ENCODE peak calls at places on chromosome 5, in four cellular contexts. One of them, this sample, is unnamed.

GRCh38 chr5:114176356-114176755 is 185.5 kb upstream of the KCNN2 start:
- DNase-seq in pancreas: no peak
- DNase-seq in fibroblast of the conjunctiva: no peak
- DNase-seq in substantia nigra: no peak
- DNase-seq in this sample: no peak

GRCh38 chr5:38151878-38152277 is 106.5 kb upstream of the EGFLAM start:
- DNase-seq in pancreas: no peak
- DNase-seq in fibroblast of the conjunctiva: no peak
- DNase-seq in substantia nigra: no peak
- DNase-seq in this sample: no peak

GRCh38 chr5:17001418-17001817 is 65.3 kb upstream of the MYO10 start:
- DNase-seq in pancreas: no peak
- DNase-seq in fibroblast of the conjunctiva: no peak
- DNase-seq in substantia nigra: no peak
- DNase-seq in this sample: no peak

GRCh38 chr5:94745786-94746730 is 127.6 kb downstream of the SLF1 start:
- DNase-seq in pancreas: no peak
- DNase-seq in fibroblast of the conjunctiva: no peak
- DNase-seq in substantia nigra: no peak
- DNase-seq in this sample: no peak

GRCh38 chr5:163248333-163248732 is 189.1 kb upstream of the CCNG1 start:
- DNase-seq in pancreas: peak; percentile 9
- DNase-seq in fibroblast of the conjunctiva: no peak
- DNase-seq in substantia nigra: no peak
- DNase-seq in this sample: no peak

GRCh38 chr5:172823840-172824362 is 10.2 kb upstream of the ERGIC1 start:
- DNase-seq in pancreas: no peak
- DNase-seq in fibroblast of the conjunctiva: no peak
- DNase-seq in substantia nigra: no peak
- DNase-seq in this sample: no peak

GRCh38 chr5:178385472-178385853 is 152.9 kb upstream of the PHYKPL start:
- DNase-seq in pancreas: no peak
- DNase-seq in fibroblast of the conjunctiva: no peak
- DNase-seq in substantia nigra: no peak
- DNase-seq in this sample: no peak

GRCh38 chr5:123786411-123786810 is 274.4 kb downstream of the CSNK1G3 start:
- DNase-seq in pancreas: no peak
- DNase-seq in fibroblast of the conjunctiva: no peak
- DNase-seq in substantia nigra: no peak
- DNase-seq in this sample: no peak

GRCh38 chr5:124754206-124754927 is 7.9 kb upstream of the ZNF608 start:
- DNase-seq in pancreas: no peak
- DNase-seq in fibroblast of the conjunctiva: no peak
- DNase-seq in substantia nigra: peak; percentile 20
- DNase-seq in this sample: no peak

GRCh38 chr5:165616550-165617430 is 2111.4 kb downstream of the MAT2B start:
- DNase-seq in pancreas: no peak
- DNase-seq in fibroblast of the conjunctiva: no peak
- DNase-seq in substantia nigra: no peak
- DNase-seq in this sample: no peak

GRCh38 chr5:138849439-138849838 is 25.7 kb downstream of the LRRTM2 start:
- DNase-seq in pancreas: no peak
- DNase-seq in fibroblast of the conjunctiva: no peak
- DNase-seq in substantia nigra: no peak
- DNase-seq in this sample: no peak

GRCh38 chr5:155839251-155840037 is 487.5 kb upstream of the SGCD start:
- DNase-seq in pancreas: no peak
- DNase-seq in fibroblast of the conjunctiva: no peak
- DNase-seq in substantia nigra: no peak
- DNase-seq in this sample: no peak

GRCh38 chr5:96017951-96018350 is 56.3 kb upstream of the ELL2 start:
- DNase-seq in pancreas: no peak
- DNase-seq in fibroblast of the conjunctiva: peak; percentile 79
- DNase-seq in substantia nigra: no peak
- DNase-seq in this sample: no peak

GRCh38 chr5:55855509-55855908 is 4.4 kb downstream of the IL31RA start:
- DNase-seq in pancreas: no peak
- DNase-seq in fibroblast of the conjunctiva: no peak
- DNase-seq in substantia nigra: no peak
- DNase-seq in this sample: no peak

GRCh38 chr5:135324897-135325650 is 74.0 kb downstream of the MACROH2A1 start:
- DNase-seq in pancreas: no peak
- DNase-seq in fibroblast of the conjunctiva: no peak
- DNase-seq in substantia nigra: no peak
- DNase-seq in this sample: peak; percentile 11

GRCh38 chr5:43604699-43605098 is 1.7 kb downstream of the NNT start:
- DNase-seq in pancreas: no peak
- DNase-seq in fibroblast of the conjunctiva: no peak
- DNase-seq in substantia nigra: no peak
- DNase-seq in this sample: no peak

GRCh38 chr5:78594946-78595921 is 53.3 kb downstream of the LHFPL2 start:
- DNase-seq in pancreas: peak; percentile 73
- DNase-seq in fibroblast of the conjunctiva: peak; percentile 91
- DNase-seq in substantia nigra: no peak
- DNase-seq in this sample: no peak

GRCh38 chr5:77586101-77586500 is 52.4 kb downstream of the OTP start:
- DNase-seq in pancreas: no peak
- DNase-seq in fibroblast of the conjunctiva: no peak
- DNase-seq in substantia nigra: no peak
- DNase-seq in this sample: no peak

GRCh38 chr5:67315082-67315801 is 118.6 kb upstream of the CD180 start:
- DNase-seq in pancreas: no peak
- DNase-seq in fibroblast of the conjunctiva: no peak
- DNase-seq in substantia nigra: peak; percentile 93
- DNase-seq in this sample: no peak

GRCh38 chr5:128538249-128539037 is 398 bp upstream of the FBN2 start:
- DNase-seq in pancreas: no peak
- DNase-seq in fibroblast of the conjunctiva: peak; percentile 94
- DNase-seq in substantia nigra: no peak
- DNase-seq in this sample: no peak

GRCh38 chr5:179595916-179596315 is 27.6 kb downstream of the HNRNPH1 start:
- DNase-seq in pancreas: no peak
- DNase-seq in fibroblast of the conjunctiva: no peak
- DNase-seq in substantia nigra: no peak
- DNase-seq in this sample: no peak

GRCh38 chr5:5234912-5235311 is 94.8 kb downstream of the ADAMTS16 start:
- DNase-seq in pancreas: no peak
- DNase-seq in fibroblast of the conjunctiva: no peak
- DNase-seq in substantia nigra: no peak
- DNase-seq in this sample: no peak

GRCh38 chr5:116672203-116672602 is 97.6 kb upstream of the SEMA6A start:
- DNase-seq in pancreas: no peak
- DNase-seq in fibroblast of the conjunctiva: no peak
- DNase-seq in substantia nigra: no peak
- DNase-seq in this sample: no peak

GRCh38 chr5:180646289-180646962 is 3.0 kb downstream of the FLT4 start:
- DNase-seq in pancreas: no peak
- DNase-seq in fibroblast of the conjunctiva: no peak
- DNase-seq in substantia nigra: no peak
- DNase-seq in this sample: no peak

GRCh38 chr5:39021413-39021812 is 52.8 kb downstream of the RICTOR start:
- DNase-seq in pancreas: no peak
- DNase-seq in fibroblast of the conjunctiva: no peak
- DNase-seq in substantia nigra: no peak
- DNase-seq in this sample: no peak

GRCh38 chr5:5141625-5142527 is 1.7 kb downstream of the ADAMTS16 start:
- DNase-seq in pancreas: peak; percentile 27
- DNase-seq in fibroblast of the conjunctiva: peak; percentile 38
- DNase-seq in substantia nigra: peak; percentile 9
- DNase-seq in this sample: peak; percentile 13

GRCh38 chr5:40679998-40680681 is 425 bp downstream of the PTGER4 start:
- DNase-seq in pancreas: peak; percentile 29
- DNase-seq in fibroblast of the conjunctiva: no peak
- DNase-seq in substantia nigra: no peak
- DNase-seq in this sample: no peak

GRCh38 chr5:80958611-80959010 is 1.6 kb upstream of the RASGRF2 start:
- DNase-seq in pancreas: no peak
- DNase-seq in fibroblast of the conjunctiva: no peak
- DNase-seq in substantia nigra: no peak
- DNase-seq in this sample: no peak

GRCh38 chr5:137099651-137100050 is 399.5 kb downstream of the SPOCK1 start:
- DNase-seq in pancreas: no peak
- DNase-seq in fibroblast of the conjunctiva: no peak
- DNase-seq in substantia nigra: no peak
- DNase-seq in this sample: no peak

GRCh38 chr5:159316519-159317383 is 13.5 kb downstream of the IL12B start:
- DNase-seq in pancreas: no peak
- DNase-seq in fibroblast of the conjunctiva: peak; percentile 54
- DNase-seq in substantia nigra: no peak
- DNase-seq in this sample: peak; percentile 38

GRCh38 chr5:134506054-134507039 is 19.1 kb upstream of the JADE2 start:
- DNase-seq in pancreas: peak; percentile 96
- DNase-seq in fibroblast of the conjunctiva: no peak
- DNase-seq in substantia nigra: peak; percentile 77
- DNase-seq in this sample: no peak

GRCh38 chr5:158609328-158609727 is 490.4 kb downstream of the EBF1 start:
- DNase-seq in pancreas: no peak
- DNase-seq in fibroblast of the conjunctiva: no peak
- DNase-seq in substantia nigra: no peak
- DNase-seq in this sample: no peak

GRCh38 chr5:177592905-177593304 is 902 bp downstream of the TMED9 start:
- DNase-seq in pancreas: no peak
- DNase-seq in fibroblast of the conjunctiva: no peak
- DNase-seq in substantia nigra: no peak
- DNase-seq in this sample: no peak

GRCh38 chr5:111697215-111697614 is 59.8 kb downstream of the NREP start:
- DNase-seq in pancreas: no peak
- DNase-seq in fibroblast of the conjunctiva: no peak
- DNase-seq in substantia nigra: no peak
- DNase-seq in this sample: no peak

GRCh38 chr5:78886650-78887230 is 98.4 kb downstream of the ARSB start:
- DNase-seq in pancreas: no peak
- DNase-seq in fibroblast of the conjunctiva: no peak
- DNase-seq in substantia nigra: no peak
- DNase-seq in this sample: no peak